ENCODE peak calls at places on chromosomes 5 and 9, in six cellular contexts. M is left lung; Z is cardiac fibroblast; J is central memory CD4-positive, alpha-beta T cell; O is type B pancreatic cell; T is brain microvascular endothelial cell. E is an unnamed sample.

GRCh38 chr9:3441197-3441816 is 84.5 kb downstream of the RFX3 start:
- DNase-seq in M (peak), Z (peak), J (peak), O (no peak), T (peak), E (no peak)

GRCh38 chr9:113593682-113594281 is 130.3 kb downstream of the RGS3 start:
- DNase-seq in M (peak), Z (peak), J (no peak), O (peak), T (peak), E (peak)

GRCh38 chr5:58239731-58240130 is 220.2 kb downstream of the PLK2 start:
- DNase-seq in M (no peak), Z (no peak), J (no peak), O (no peak), T (no peak), E (no peak)

GRCh38 chr9:92660266-92660665 is 9.7 kb downstream of the IPPK start:
- DNase-seq in M (no peak), Z (no peak), J (no peak), O (no peak), T (no peak), E (no peak)

GRCh38 chr5:119328753-119329602 is 26.8 kb upstream of the TNFAIP8 start:
- DNase-seq in M (no peak), Z (peak), J (peak), O (no peak), T (peak), E (no peak)

GRCh38 chr5:79573983-79574890 is 38.0 kb upstream of the TENT2 start:
- DNase-seq in M (no peak), Z (no peak), J (no peak), O (no peak), T (no peak), E (no peak)

GRCh38 chr9:12784461-12785250 is 9.8 kb downstream of the LURAP1L start:
- DNase-seq in M (peak), Z (peak), J (no peak), O (no peak), T (peak), E (peak)

GRCh38 chr9:12494411-12494810 is 198.8 kb upstream of the TYRP1 start:
- DNase-seq in M (no peak), Z (no peak), J (no peak), O (no peak), T (no peak), E (no peak)

GRCh38 chr9:122379340-122379739 is 8.5 kb downstream of the PTGS1 start:
- DNase-seq in M (no peak), Z (no peak), J (no peak), O (no peak), T (no peak), E (no peak)

GRCh38 chr9:134420974-134421432 is 94.7 kb downstream of the RXRA start:
- DNase-seq in M (no peak), Z (no peak), J (no peak), O (no peak), T (no peak), E (no peak)

GRCh38 chr5:140561753-140562523 is 2.5 kb downstream of the APBB3 start:
- DNase-seq in M (no peak), Z (no peak), J (no peak), O (no peak), T (no peak), E (no peak)

GRCh38 chr9:84788803-84789462 is 119.4 kb downstream of the NTRK2 start:
- DNase-seq in M (no peak), Z (no peak), J (no peak), O (no peak), T (no peak), E (no peak)

GRCh38 chr9:112754578-112754977 is 4.0 kb downstream of the SNX30 start:
- DNase-seq in M (no peak), Z (peak), J (peak), O (no peak), T (no peak), E (peak)

GRCh38 chr9:96605328-96605727 is 14.3 kb downstream of the CDC14B start:
- DNase-seq in M (no peak), Z (no peak), J (no peak), O (no peak), T (no peak), E (no peak)

GRCh38 chr5:138968601-138969000 is 93.5 kb upstream of the LRRTM2 start:
- DNase-seq in M (no peak), Z (no peak), J (no peak), O (no peak), T (no peak), E (no peak)

GRCh38 chr5:94480511-94480910 is 137.9 kb downstream of the KIAA0825 start:
- DNase-seq in M (no peak), Z (no peak), J (no peak), O (no peak), T (no peak), E (no peak)

GRCh38 chr5:34957857-34958690 is 28.7 kb downstream of the DNAJC21 start:
- DNase-seq in M (no peak), Z (peak), J (peak), O (no peak), T (peak), E (no peak)

GRCh38 chr5:141560141-141560540 is 58.7 kb downstream of the DIAPH1 start:
- DNase-seq in M (no peak), Z (peak), J (no peak), O (no peak), T (no peak), E (peak)

GRCh38 chr5:80194470-80194869 is 61.4 kb downstream of the SERINC5 start:
- DNase-seq in M (no peak), Z (no peak), J (no peak), O (no peak), T (no peak), E (no peak)

GRCh38 chr9:33742519-33742918 is 52.8 kb upstream of the PRSS3 start:
- DNase-seq in M (no peak), Z (no peak), J (no peak), O (no peak), T (no peak), E (no peak)

GRCh38 chr9:794386-794785 is 47.1 kb upstream of the DMRT1 start:
- DNase-seq in M (no peak), Z (no peak), J (no peak), O (no peak), T (no peak), E (no peak)

GRCh38 chr5:142883025-142883424 is 112.8 kb downstream of the ARHGAP26 start:
- DNase-seq in M (no peak), Z (peak), J (no peak), O (no peak), T (peak), E (no peak)

GRCh38 chr5:160311491-160312138 is 749 bp downstream of the CCNJL start:
- DNase-seq in M (peak), Z (peak), J (no peak), O (no peak), T (no peak), E (no peak)

GRCh38 chr5:148125641-148126040 is 42.7 kb upstream of the SPINK14 start:
- DNase-seq in M (no peak), Z (peak), J (no peak), O (no peak), T (no peak), E (no peak)

GRCh38 chr9:97735070-97735600 is 38.0 kb upstream of the XPA start:
- DNase-seq in M (no peak), Z (no peak), J (no peak), O (no peak), T (no peak), E (no peak)

GRCh38 chr5:95759634-95760033 is 28.5 kb downstream of the RHOBTB3 start:
- DNase-seq in M (no peak), Z (peak), J (no peak), O (no peak), T (peak), E (no peak)

GRCh38 chr9:79694676-79695400 is 123.1 kb downstream of the TLE4 start:
- DNase-seq in M (no peak), Z (peak), J (no peak), O (no peak), T (peak), E (no peak)

GRCh38 chr5:168793844-168794837 is 215.0 kb upstream of the PANK3 start:
- DNase-seq in M (no peak), Z (peak), J (no peak), O (no peak), T (peak), E (no peak)

GRCh38 chr5:20166496-20166895 is 178.5 kb upstream of the CDH18 start:
- DNase-seq in M (no peak), Z (no peak), J (no peak), O (no peak), T (no peak), E (no peak)

GRCh38 chr5:5765066-5765465 is 342.6 kb downstream of the ICE1 start:
- DNase-seq in M (no peak), Z (no peak), J (no peak), O (no peak), T (no peak), E (no peak)

GRCh38 chr5:5179597-5179996 is 39.5 kb downstream of the ADAMTS16 start:
- DNase-seq in M (no peak), Z (no peak), J (no peak), O (no peak), T (no peak), E (no peak)